ENCODE peak calls at places on chromosome 5, in seven cellular contexts. H is HepG2, G is neural progenitor cell, M is mammary epithelial cell, Z is uterus, K is colonic mucosa, X is heart left ventricle. O is an unnamed sample.

GRCh38 chr5:125232779-125233230 is 486.4 kb upstream of the ZNF608 start:
- DNase-seq in H (no peak), G (no peak), M (peak; percentile 70), Z (no peak), K (no peak), X (no peak), O (peak; percentile 86)

GRCh38 chr5:90446961-90447360 is 27.6 kb downstream of the MBLAC2 start:
- DNase-seq in H (no peak), G (no peak), M (peak; percentile 8), Z (no peak), K (no peak), X (no peak), O (peak; percentile 76)

GRCh38 chr5:59487838-59488729 is 405.4 kb downstream of the PDE4D start:
- DNase-seq in H (no peak), G (no peak), M (no peak), Z (no peak), K (no peak), X (no peak), O (peak; percentile 26)

GRCh38 chr5:156359452-156359851 is 32.5 kb downstream of the SGCD start:
- DNase-seq in H (no peak), G (no peak), M (no peak), Z (no peak), K (no peak), X (no peak), O (peak; percentile 51)

GRCh38 chr5:143543358-143544255 is 140.1 kb upstream of the NR3C1 start:
- DNase-seq in H (peak; percentile 57), G (no peak), M (peak; percentile 40), Z (no peak), K (no peak), X (no peak), O (peak; percentile 42)

GRCh38 chr5:79074641-79075040 is 5.1 kb downstream of the BHMT2 start:
- DNase-seq in H (peak; percentile 31), G (no peak), M (peak; percentile 61), Z (no peak), K (no peak), X (no peak), O (peak; percentile 56)

GRCh38 chr5:117065800-117066199 is 491.2 kb upstream of the SEMA6A start:
- DNase-seq in H (no peak), G (no peak), M (no peak), Z (no peak), K (no peak), X (no peak), O (no peak)

GRCh38 chr5:142215915-142216681 is 107.5 kb downstream of the NDFIP1 start:
- DNase-seq in H (peak; percentile 54), G (no peak), M (peak; percentile 95), Z (peak; percentile 74), K (peak; percentile 23), X (peak; percentile 72), O (no peak)

GRCh38 chr5:174571662-174572397 is 152.6 kb upstream of the MSX2 start:
- DNase-seq in H (peak; percentile 28), G (peak; percentile 17), M (peak; percentile 85), Z (peak; percentile 55), K (peak; percentile 50), X (peak; percentile 37), O (peak; percentile 37)

GRCh38 chr5:96946381-96946780 is 10.5 kb downstream of the LNPEP start:
- DNase-seq in H (no peak), G (no peak), M (no peak), Z (no peak), K (no peak), X (no peak), O (no peak)

GRCh38 chr5:74074111-74074510 is 448.1 kb downstream of the ARHGEF28 start:
- DNase-seq in H (no peak), G (no peak), M (no peak), Z (no peak), K (no peak), X (no peak), O (no peak)

GRCh38 chr5:79143684-79144379 is 32.2 kb downstream of the BHMT start:
- DNase-seq in H (no peak), G (no peak), M (peak; percentile 78), Z (no peak), K (no peak), X (no peak), O (no peak)

GRCh38 chr5:5419291-5420210 is 2.9 kb upstream of the ICE1 start:
- DNase-seq in H (peak; percentile 52), G (peak; percentile 68), M (peak; percentile 53), Z (no peak), K (no peak), X (no peak), O (peak; percentile 74)

GRCh38 chr5:142143878-142144277 is 35.3 kb downstream of the NDFIP1 start:
- DNase-seq in H (peak; percentile 25), G (peak; percentile 30), M (peak; percentile 13), Z (no peak), K (no peak), X (no peak), O (peak; percentile 21)

GRCh38 chr5:66554884-66555283 is 41.3 kb upstream of the MAST4 start:
- DNase-seq in H (no peak), G (no peak), M (no peak), Z (no peak), K (no peak), X (no peak), O (no peak)

GRCh38 chr5:60196382-60197113 is 303.0 kb upstream of the PDE4D start:
- DNase-seq in H (no peak), G (no peak), M (peak; percentile 97), Z (peak; percentile 47), K (no peak), X (no peak), O (no peak)

GRCh38 chr5:38445374-38446028 is 110.9 kb downstream of the LIFR start:
- DNase-seq in H (no peak), G (no peak), M (no peak), Z (peak; percentile 48), K (no peak), X (peak; percentile 45), O (no peak)

GRCh38 chr5:66744040-66744439 is 147.8 kb downstream of the MAST4 start:
- DNase-seq in H (no peak), G (no peak), M (peak; percentile 2), Z (no peak), K (no peak), X (peak; percentile 58), O (no peak)

GRCh38 chr5:107743357-107744000 is 72.7 kb upstream of the EFNA5 start:
- DNase-seq in H (no peak), G (no peak), M (peak; percentile 71), Z (no peak), K (no peak), X (no peak), O (no peak)

GRCh38 chr5:168114444-168115017 is 176.9 kb upstream of the WWC1 start:
- DNase-seq in H (peak; percentile 44), G (peak; percentile 66), M (peak; percentile 37), Z (no peak), K (peak; percentile 83), X (no peak), O (peak; percentile 49)

GRCh38 chr5:42930934-42931333 is 109.2 kb downstream of the ANXA2R start:
- DNase-seq in H (no peak), G (no peak), M (peak; percentile 37), Z (no peak), K (no peak), X (no peak), O (no peak)

GRCh38 chr5:1552469-1553255 is 28.9 kb upstream of the LPCAT1 start:
- DNase-seq in H (peak; percentile 48), G (peak; percentile 53), M (no peak), Z (peak; percentile 22), K (peak; percentile 22), X (peak; percentile 62), O (no peak)

GRCh38 chr5:636951-637350 is 24.8 kb downstream of the CEP72 start:
- DNase-seq in H (no peak), G (no peak), M (no peak), Z (no peak), K (peak; percentile 10), X (no peak), O (no peak)

GRCh38 chr5:10161778-10162177 is 87.9 kb downstream of the ATPSCKMT start:
- DNase-seq in H (no peak), G (peak; percentile 53), M (no peak), Z (no peak), K (no peak), X (no peak), O (no peak)

GRCh38 chr5:138035605-138036537 is 3.0 kb upstream of the FAM13B start:
- DNase-seq in H (peak; percentile 91), G (peak; percentile 94), M (peak; percentile 77), Z (peak; percentile 38), K (peak; percentile 67), X (peak; percentile 65), O (peak; percentile 93)

GRCh38 chr5:66958126-66958983 is 238.2 kb downstream of the CD180 start:
- DNase-seq in H (no peak), G (no peak), M (peak; percentile 55), Z (no peak), K (no peak), X (no peak), O (peak; percentile 34)

GRCh38 chr5:173473293-173473692 is 143.2 kb downstream of the BOD1 start:
- DNase-seq in H (no peak), G (no peak), M (no peak), Z (no peak), K (no peak), X (no peak), O (no peak)
- H3K4me1 ChIP-seq in H (peaks cover 28% of the 10 kb centered on the region), G (no peaks in the 10 kb centered on the region), M (peaks cover 24% of the 10 kb centered on the region), Z (no peaks in the 10 kb centered on the region), K (no peaks in the 10 kb centered on the region), X (peaks cover 8% of the 10 kb centered on the region), O (no peaks in the 10 kb centered on the region)

GRCh38 chr5:151868451-151868850 is 56.2 kb downstream of the GLRA1 start:
- DNase-seq in H (no peak), G (no peak), M (no peak), Z (no peak), K (no peak), X (no peak), O (no peak)

GRCh38 chr5:151872701-151873100 is 52.0 kb downstream of the GLRA1 start:
- DNase-seq in H (no peak), G (no peak), M (no peak), Z (no peak), K (no peak), X (no peak), O (no peak)

GRCh38 chr5:151873701-151874100 is 51.0 kb downstream of the GLRA1 start:
- DNase-seq in H (no peak), G (no peak), M (no peak), Z (no peak), K (no peak), X (no peak), O (no peak)

GRCh38 chr5:151869843-151870242 is 54.8 kb downstream of the GLRA1 start:
- DNase-seq in H (no peak), G (no peak), M (no peak), Z (no peak), K (no peak), X (no peak), O (no peak)

GRCh38 chr5:151870820-151871219 is 53.8 kb downstream of the GLRA1 start:
- DNase-seq in H (no peak), G (no peak), M (peak; percentile 83), Z (no peak), K (no peak), X (no peak), O (peak; percentile 44)
- H3K27ac ChIP-seq in H (no peak overlapping the region), G (no peak overlapping the region), M (no peak overlapping the region), Z (no peak overlapping the region), K (no peak overlapping the region), X (no peak overlapping the region), O (no peak overlapping the region)

GRCh38 chr5:154191467-154192261 is 1.1 kb downstream of the GALNT10 start:
- DNase-seq in H (no peak), G (no peak), M (no peak), Z (no peak), K (no peak), X (peak; percentile 35), O (peak; percentile 51)
- TF ChIP-seq CTCF in H (no peak), G (no peak), M (no peak), Z (no peak), K (no peak), X (no peak), O (no peak)

GRCh38 chr5:36877667-36878420 is 1.3 kb downstream of the NIPBL start:
- DNase-seq in H (peak; percentile 47), G (peak; percentile 16), M (peak; percentile 76), Z (no peak), K (peak; percentile 40), X (no peak), O (peak; percentile 21)
- H3K4me1 ChIP-seq in H (peaks cover 47% of the 10 kb centered on the region), G (peaks cover 37% of the 10 kb centered on the region), M (peaks cover 6% of the 10 kb centered on the region), Z (peaks cover 7% of the 10 kb centered on the region), K (peaks cover 6% of the 10 kb centered on the region), X (peaks cover 30% of the 10 kb centered on the region), O (peaks cover 36% of the 10 kb centered on the region)

O was measured in cardiac muscle cell.